ENCODE peak calls at places on chromosomes 16 and 17, in four cellular contexts. W is SK-N-SH, S is H1, T is GM12878. L is an unnamed sample.

GRCh38 chr17:82737981-82738877 is 2.8 kb downstream of the FN3K start:
- DNase-seq in W (no peak), S (no peak), T (no peak), L (no peak)

GRCh38 chr16:66382171-66382965 is 15.9 kb downstream of the CDH5 start:
- DNase-seq in T (no peak), S (no peak), W (no peak), L (no peak)

GRCh38 chr16:87931504-87931903 is 4.8 kb downstream of the CA5A start:
- DNase-seq in S (no peak), W (peak; percentile 52), T (no peak), L (no peak)

GRCh38 chr16:70741779-70742125 is 55.9 kb upstream of the MTSS2 start:
- DNase-seq in W (no peak), S (no peak), T (no peak), L (no peak)

GRCh38 chr17:33012522-33013033 is 20.9 kb downstream of the SPACA3 start:
- DNase-seq in T (no peak), W (no peak), S (peak; percentile 33), L (no peak)

GRCh38 chr17:8707591-8708453 is 36.8 kb downstream of the CCDC42 start:
- DNase-seq in W (peak; percentile 44), T (no peak), S (no peak), L (peak; percentile 2)

GRCh38 chr17:45170280-45170975 is 8.8 kb downstream of the HEXIM2 start:
- DNase-seq in S (no peak), W (no peak), T (no peak), L (no peak)

GRCh38 chr17:14318906-14319205 is 18.0 kb downstream of the HS3ST3B1 start:
- DNase-seq in W (no peak), T (no peak), S (no peak), L (no peak)

GRCh38 chr16:29811896-29812665 is at the start of gene PRRT2:
- DNase-seq in T (no peak), W (peak; percentile 86), S (peak; percentile 80), L (no peak)

GRCh38 chr16:12548270-12548983 is 255.3 kb downstream of the CPPED1 start:
- DNase-seq in W (no peak), S (no peak), T (peak; percentile 44), L (no peak)

GRCh38 chr17:81032641-81033422 is 2.1 kb upstream of the BAIAP2 start:
- DNase-seq in S (no peak), W (no peak), T (no peak), L (no peak)

GRCh38 chr16:17578921-17579876 is 108.4 kb upstream of the XYLT1 start:
- DNase-seq in T (peak; percentile 28), S (peak; percentile 90), W (peak; percentile 66), L (peak; percentile 39)

GRCh38 chr17:6713130-6713917 is at the start of gene SLC13A5:
- DNase-seq in S (peak; percentile 84), W (peak; percentile 32), T (no peak), L (no peak)

GRCh38 chr16:69798466-69798865 is 36.3 kb downstream of the WWP2 start:
- DNase-seq in W (no peak), S (no peak), T (no peak), L (no peak)

GRCh38 chr17:30369995-30370394 is 8.7 kb upstream of the CPD start:
- DNase-seq in S (no peak), W (no peak), T (no peak), L (no peak)

GRCh38 chr16:55737318-55737717 is 81.5 kb downstream of the SLC6A2 start:
- DNase-seq in W (no peak), S (no peak), T (no peak), L (no peak)

GRCh38 chr16:15810411-15810810 is 46.4 kb downstream of the MYH11 start:
- DNase-seq in W (peak; percentile 33), S (no peak), T (no peak), L (no peak)

GRCh38 chr17:77126519-77126918 is 14.2 kb upstream of the SEC14L1 start:
- DNase-seq in W (no peak), S (no peak), T (no peak), L (no peak)

GRCh38 chr16:70324998-70325765 is 21.5 kb upstream of the DDX19A start:
- DNase-seq in T (no peak), W (no peak), S (no peak), L (no peak)

GRCh38 chr17:52824542-52824941 is 666.0 kb upstream of the CA10 start:
- DNase-seq in W (no peak), S (no peak), T (no peak), L (no peak)

GRCh38 chr17:19948100-19948943 is 29.3 kb downstream of the AKAP10 start:
- DNase-seq in T (no peak), S (no peak), W (no peak), L (no peak)

GRCh38 chr17:64041912-64042311 is 21.5 kb upstream of the ICAM2 start:
- DNase-seq in S (no peak), T (no peak), W (no peak), L (no peak)

DNA sequence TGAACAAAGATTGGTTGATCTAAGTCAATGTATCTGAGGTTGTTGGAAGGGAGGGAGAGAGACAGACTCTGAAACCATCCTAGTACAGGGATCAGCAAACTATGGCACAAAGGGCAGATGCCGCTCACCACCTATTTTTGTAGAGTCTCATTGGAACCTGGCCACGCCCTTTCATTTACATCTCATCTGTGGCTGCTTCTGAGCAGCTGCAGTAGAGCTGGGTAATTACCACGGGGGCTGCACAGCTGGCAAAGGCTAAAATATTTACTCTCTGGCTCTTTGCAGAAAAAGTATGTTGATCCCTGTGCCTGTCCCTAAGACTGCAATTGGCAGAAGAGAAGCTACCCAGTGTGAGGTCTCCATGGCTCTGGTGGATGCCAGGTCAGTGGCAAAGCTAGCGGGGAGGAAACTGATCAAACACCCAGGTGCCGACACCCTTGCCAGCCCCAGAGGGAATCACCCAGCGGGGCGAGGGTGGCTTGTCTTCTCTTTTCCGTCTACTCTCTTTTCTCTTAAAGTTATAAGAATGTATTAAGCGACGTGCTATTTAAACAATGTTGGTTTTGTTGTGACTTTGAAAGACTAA is 14.0 kb downstream of the CEP295NL start:
- DNase-seq in S (no peak), T (no peak), W (no peak), L (no peak)
- TF ChIP-seq GABPA in S (no peak), T (no peak), W (no peak), L (no peak)

DNA sequence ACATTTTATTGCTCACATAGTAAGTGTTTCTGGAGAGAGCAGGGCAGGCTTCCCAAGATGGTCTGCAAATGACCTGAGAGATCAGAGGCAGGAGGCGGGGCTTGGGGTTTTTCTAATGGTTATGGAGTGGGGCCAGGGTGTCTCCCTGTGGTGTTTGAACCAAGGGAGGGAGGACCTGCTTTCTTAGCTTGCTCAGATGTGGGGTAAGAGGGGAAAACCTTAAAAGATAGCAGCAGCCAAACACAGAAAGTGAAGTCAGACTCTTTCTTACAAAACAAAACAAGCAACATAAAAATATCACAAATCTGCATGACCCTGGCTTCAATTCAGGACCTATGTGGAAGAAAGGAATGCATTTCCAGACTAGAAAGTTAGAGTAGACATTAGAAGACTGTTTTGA is 22.9 kb upstream of the DNAJA2 start:
- DNase-seq in S (no peak), W (no peak), T (no peak), L (no peak)
- TF ChIP-seq GABPA in S (no peak), W (no peak), T (no peak), L (no peak)

DNA sequence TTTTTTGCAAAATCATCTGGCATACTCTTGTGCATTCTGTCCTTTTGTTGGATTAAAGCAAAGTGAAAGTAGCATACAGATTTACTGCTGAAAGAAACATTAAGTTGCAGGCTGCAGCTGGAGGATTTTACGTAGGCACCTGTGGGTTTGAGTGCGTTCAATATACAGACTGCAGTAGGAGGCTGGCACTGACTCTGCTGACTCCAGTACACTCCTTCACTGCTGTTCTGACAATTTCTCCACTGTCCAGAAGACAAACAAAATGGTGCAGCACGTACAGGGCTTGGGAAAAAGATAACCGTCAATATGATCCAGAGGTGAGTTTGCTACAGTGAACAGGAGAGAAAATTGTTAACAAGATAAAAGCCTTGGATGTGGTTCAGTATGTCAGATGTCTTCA is 73.3 kb downstream of the TANC2 start:
- DNase-seq in T (no peak), W (no peak), S (no peak), L (no peak)
- TF ChIP-seq GABPA in T (no peak), W (no peak), S (no peak), L (no peak)

GRCh38 chr16:27759301-27759871 is 209.4 kb downstream of the KATNIP start:
- DNase-seq in T (no peak), W (no peak), S (no peak), L (no peak)
- TF ChIP-seq GABPA in T (no peak), W (no peak), S (no peak), L (no peak)

GRCh38 chr17:78375401-78376079 is 2.9 kb upstream of the PGS1 start:
- DNase-seq in S (no peak), W (no peak), T (no peak), L (peak; percentile 60)
- TF ChIP-seq GABPA in S (no peak), W (no peak), T (no peak), L (no peak)

GRCh38 chr16:72415379-72415778 is 243.4 kb upstream of the PMFBP1 start:
- DNase-seq in W (no peak), T (no peak), S (no peak), L (no peak)

GRCh38 chr16:72404299-72404698 is 232.3 kb upstream of the PMFBP1 start:
- DNase-seq in T (no peak), S (no peak), W (no peak), L (no peak)

GRCh38 chr16:72406390-72406789 is 234.4 kb upstream of the PMFBP1 start:
- DNase-seq in W (no peak), S (no peak), T (no peak), L (no peak)

DNA sequence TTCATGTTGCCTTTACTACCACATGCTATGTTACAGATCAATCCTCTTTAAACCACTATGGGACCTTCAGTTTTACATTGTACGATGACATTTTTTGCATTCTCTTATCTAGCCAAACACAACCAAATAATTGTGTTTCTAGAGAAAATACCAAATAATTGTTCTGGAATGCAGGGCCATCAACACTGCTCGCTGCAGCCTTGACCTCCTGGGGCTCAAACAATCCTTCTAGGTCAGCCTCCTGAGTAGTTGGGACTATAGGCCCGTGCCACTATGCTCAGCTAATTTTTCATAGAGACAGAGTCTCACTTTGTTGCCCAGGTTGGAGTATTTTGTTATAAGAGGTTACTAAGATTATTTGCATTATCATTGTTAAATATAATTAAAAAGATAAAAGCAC is 237.5 kb upstream of the PMFBP1 start:
- DNase-seq in S (no peak), W (no peak), T (no peak), L (no peak)
- TF ChIP-seq GABPA in S (no peak), W (no peak), T (no peak), L (no peak)

DNA sequence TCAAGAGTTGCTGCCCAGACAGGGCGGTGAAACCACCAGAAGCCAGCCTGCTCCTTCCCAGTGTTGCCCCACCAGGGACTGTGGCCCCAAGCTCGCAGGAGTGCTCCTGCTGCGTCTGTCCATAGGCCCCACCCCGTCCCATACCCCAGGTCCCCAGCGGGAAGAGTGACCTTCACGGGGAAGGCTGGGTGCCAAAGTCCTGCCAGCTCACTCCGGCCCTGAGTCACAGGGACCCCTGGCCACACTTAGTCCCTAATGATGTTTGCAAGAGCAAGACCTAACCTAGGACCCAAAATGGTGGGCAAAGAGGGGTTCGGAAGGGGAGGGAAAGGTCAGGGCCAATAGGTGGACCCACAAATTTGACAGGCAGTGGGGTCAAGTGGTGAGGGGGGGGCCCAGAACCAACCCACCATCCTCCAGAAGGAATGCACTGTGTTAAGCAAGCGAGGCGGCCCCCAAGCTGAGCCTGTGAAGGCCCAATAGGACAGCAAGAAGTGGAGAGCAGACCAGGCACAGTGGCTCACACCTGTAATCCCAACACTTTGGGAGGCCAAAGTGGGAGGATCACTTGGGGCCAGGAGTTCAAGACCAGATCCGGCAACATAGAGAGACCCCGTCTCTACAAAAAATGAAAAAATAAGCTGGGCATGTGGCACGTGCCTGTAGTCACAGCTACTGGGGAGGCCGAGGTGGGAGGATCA is 3.3 kb downstream of the DOK4 start:
- DNase-seq in W (no peak), T (no peak), S (no peak), L (no peak)
- TF ChIP-seq GABPA in W (no peak), T (no peak), S (no peak), L (no peak)

GRCh38 chr17:60164697-60165096 is 14.9 kb downstream of the CA4 start:
- DNase-seq in S (no peak), W (no peak), T (no peak), L (no peak)
- TF ChIP-seq GABPA in S (no peak), W (no peak), T (no peak), L (no peak)

L was measured in HL-60.